ENCODE peak calls at places on chromosomes 3 and 15, in eight cellular contexts. F is NB4; J is naive thymus-derived CD4-positive, alpha-beta T cell; M is CD8-positive, alpha-beta memory T cell; E is tibial artery; I is heart left ventricle; G is fibroblast of mammary gland; Z is coronary artery. B is an unnamed sample.

GRCh38 chr15:60419752-60420151 is 22.0 kb upstream of the ANXA2 start:
- DNase-seq in Z (no peak), I (no peak), J (no peak), G (peak), E (no peak), F (no peak), M (no peak), B (no peak)

GRCh38 chr3:169659858-169660614 is 3.5 kb downstream of the MECOM start:
- DNase-seq in E (no peak), Z (no peak), G (no peak), M (no peak), J (no peak), F (no peak), I (no peak), B (no peak)

GRCh38 chr3:100436951-100437350 is 35.6 kb downstream of the LNP1 start:
- DNase-seq in F (no peak), Z (no peak), M (no peak), J (no peak), I (no peak), G (peak), E (no peak), B (no peak)

GRCh38 chr3:67093315-67093714 is 95.2 kb downstream of the KBTBD8 start:
- DNase-seq in E (no peak), Z (no peak), G (no peak), M (no peak), I (no peak), J (no peak), F (no peak), B (no peak)

GRCh38 chr3:177792363-177793030 is 595.2 kb upstream of the TBL1XR1 start:
- DNase-seq in I (no peak), J (no peak), E (no peak), G (no peak), F (no peak), Z (no peak), M (no peak), B (no peak)

GRCh38 chr15:67746450-67746849 is 78.9 kb upstream of the SKOR1 start:
- DNase-seq in F (no peak), J (peak), E (no peak), Z (no peak), G (no peak), M (no peak), I (no peak), B (no peak)

GRCh38 chr3:159800434-159801121 is 188.1 kb upstream of the IL12A start:
- DNase-seq in F (no peak), J (no peak), M (no peak), Z (no peak), G (no peak), I (no peak), E (no peak), B (no peak)

GRCh38 chr3:112003321-112004080 is 4.8 kb downstream of the TAGLN3 start:
- DNase-seq in Z (no peak), E (no peak), M (no peak), G (no peak), J (no peak), F (no peak), I (no peak), B (no peak)

GRCh38 chr15:90838066-90838465 is 30.3 kb upstream of the FURIN start:
- DNase-seq in F (no peak), M (peak), I (no peak), Z (no peak), E (no peak), G (no peak), J (peak), B (no peak)

GRCh38 chr15:37824717-37825382 is 109.6 kb upstream of the TMCO5A start:
- DNase-seq in M (no peak), G (peak), E (no peak), I (no peak), F (peak), J (no peak), Z (no peak), B (no peak)

GRCh38 chr3:86814321-86814720 is 176.6 kb downstream of the VGLL3 start:
- DNase-seq in M (no peak), Z (no peak), E (no peak), J (no peak), F (no peak), G (no peak), I (no peak), B (no peak)

GRCh38 chr3:4582634-4583033 is 89.5 kb downstream of the ITPR1 start:
- DNase-seq in J (no peak), M (no peak), I (no peak), Z (no peak), F (no peak), E (no peak), G (no peak), B (no peak)

GRCh38 chr15:25886498-25887140 is 23.5 kb upstream of the ATP10A start:
- DNase-seq in E (peak), I (no peak), G (no peak), Z (no peak), F (no peak), J (no peak), M (no peak), B (no peak)

GRCh38 chr3:30350011-30350410 is 256.4 kb upstream of the TGFBR2 start:
- DNase-seq in I (no peak), F (no peak), G (no peak), J (no peak), Z (no peak), M (no peak), E (no peak), B (no peak)

GRCh38 chr3:9396301-9396631 is 1.1 kb upstream of the SETD5 start:
- DNase-seq in Z (peak), G (peak), I (no peak), E (peak), F (peak), M (no peak), J (peak), B (peak)

DNA sequence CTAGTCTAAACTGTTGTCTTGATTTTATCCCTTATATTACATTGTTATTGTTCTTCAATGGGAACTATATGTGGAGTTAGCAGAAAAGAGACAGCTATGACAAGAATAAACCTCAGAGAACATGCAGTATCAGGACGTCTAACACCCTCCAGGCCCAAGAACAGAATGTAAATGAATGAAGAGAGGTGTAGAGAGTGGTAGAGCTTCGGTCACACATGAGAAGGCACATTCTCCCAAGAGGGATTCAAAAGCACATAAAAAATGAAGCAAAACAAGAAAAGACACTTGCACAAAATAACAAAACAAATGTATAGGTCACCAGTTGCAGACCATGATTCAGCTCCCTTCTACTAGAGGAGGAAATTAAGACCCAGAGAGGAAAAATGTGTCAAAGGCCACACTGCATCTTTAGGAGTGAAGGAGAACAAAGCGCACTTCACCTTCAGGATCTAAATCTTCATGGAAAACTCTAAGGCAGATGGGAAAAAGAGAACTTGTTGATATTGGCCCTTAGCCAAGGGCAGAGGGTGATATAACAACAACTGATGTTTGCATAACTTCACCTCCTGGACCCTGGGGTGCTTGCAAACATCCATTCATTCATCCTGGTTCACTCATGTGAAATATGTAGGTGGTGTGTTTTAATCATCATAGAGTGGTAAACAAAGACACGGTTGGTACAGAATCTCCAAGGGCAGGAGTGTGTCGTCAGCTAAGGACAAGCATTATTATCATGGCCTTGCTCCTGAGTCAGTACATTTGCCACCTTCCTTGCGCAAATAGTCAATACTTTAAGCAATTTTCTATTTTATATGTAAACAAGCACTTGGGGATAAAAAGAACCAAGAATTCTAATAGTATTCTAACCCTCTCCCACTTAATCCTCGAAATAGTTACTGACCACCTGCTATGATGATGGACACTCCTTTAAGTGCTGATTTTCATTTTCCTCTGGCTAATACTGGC is 8.8 kb downstream of the NEK10 start:
- DNase-seq in I (no peak), J (no peak), F (no peak), M (no peak), G (peak), Z (no peak), E (no peak), B (no peak)
- H3K4me3 ChIP-seq in I (no peak), J (no peak), F (no peak), M (no peak), G (no peak), Z (no peak), E (no peak), B (no peak)

GRCh38 chr3:128845695-128846491 is 33.5 kb upstream of the ACAD9 start:
- DNase-seq in M (peak), G (peak), F (peak), E (peak), I (peak), Z (peak), J (peak), B (peak)
- H3K4me3 ChIP-seq in M (peak), G (peak), F (peak), E (peak), I (peak), Z (peak), J (peak), B (peak)

DNA sequence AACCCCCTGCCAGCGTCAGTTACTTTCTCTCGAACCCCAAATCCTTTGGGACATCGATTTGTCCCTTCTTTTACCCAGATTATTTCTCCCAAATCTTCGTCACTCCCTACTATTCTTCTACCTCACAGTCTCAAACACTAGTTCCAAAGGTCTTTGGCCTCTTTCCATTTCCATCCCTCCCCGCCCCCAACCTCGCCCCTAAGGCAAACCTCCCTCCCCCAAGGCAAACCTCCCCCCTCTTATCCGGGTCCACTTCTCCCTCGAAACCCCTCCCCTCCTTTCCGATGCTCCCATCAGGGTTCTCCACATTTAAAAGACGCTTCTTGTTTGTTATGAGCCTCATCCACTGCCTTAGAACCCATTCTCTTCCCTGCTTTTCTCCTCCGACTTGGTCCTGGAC is 583 bp downstream of the EAF1 start:
- DNase-seq in G (no peak), F (no peak), E (no peak), M (no peak), J (no peak), Z (no peak), I (peak), B (no peak)
- H3K4me3 ChIP-seq in G (peak), F (peak), E (peak), M (peak), J (peak), Z (peak), I (peak), B (peak)

DNA sequence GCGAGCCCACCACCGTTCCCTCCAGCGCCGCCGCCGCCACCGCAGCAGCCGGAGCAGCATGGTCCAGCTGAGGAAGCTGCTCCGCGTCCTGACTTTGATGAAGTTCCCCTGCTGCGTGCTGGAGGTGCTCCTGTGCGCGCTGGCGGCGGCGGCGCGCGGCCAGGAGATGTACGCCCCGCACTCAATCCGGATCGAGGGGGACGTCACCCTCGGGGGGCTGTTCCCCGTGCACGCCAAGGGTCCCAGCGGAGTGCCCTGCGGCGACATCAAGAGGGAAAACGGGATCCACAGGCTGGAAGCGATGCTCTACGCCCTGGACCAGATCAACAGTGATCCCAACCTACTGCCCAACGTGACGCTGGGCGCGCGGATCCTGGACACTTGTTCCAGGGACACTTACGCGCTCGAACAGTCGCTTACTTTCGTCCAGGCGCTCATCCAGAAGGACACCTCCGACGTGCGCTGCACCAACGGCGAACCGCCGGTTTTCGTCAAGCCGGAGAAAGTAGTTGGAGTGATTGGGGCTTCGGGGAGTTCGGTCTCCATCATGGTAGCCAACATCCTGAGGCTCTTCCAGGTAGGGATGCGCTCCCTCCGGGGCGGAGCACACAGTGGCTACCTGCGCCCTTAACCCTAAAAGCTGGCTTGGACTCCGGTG is 545 bp downstream of the GRM7 start:
- DNase-seq in F (no peak), J (no peak), I (no peak), Z (no peak), G (no peak), M (no peak), E (no peak), B (no peak)
- H3K4me3 ChIP-seq in F (no peak), J (no peak), I (peak), Z (peak), G (no peak), M (no peak), E (peak), B (peak)

DNA sequence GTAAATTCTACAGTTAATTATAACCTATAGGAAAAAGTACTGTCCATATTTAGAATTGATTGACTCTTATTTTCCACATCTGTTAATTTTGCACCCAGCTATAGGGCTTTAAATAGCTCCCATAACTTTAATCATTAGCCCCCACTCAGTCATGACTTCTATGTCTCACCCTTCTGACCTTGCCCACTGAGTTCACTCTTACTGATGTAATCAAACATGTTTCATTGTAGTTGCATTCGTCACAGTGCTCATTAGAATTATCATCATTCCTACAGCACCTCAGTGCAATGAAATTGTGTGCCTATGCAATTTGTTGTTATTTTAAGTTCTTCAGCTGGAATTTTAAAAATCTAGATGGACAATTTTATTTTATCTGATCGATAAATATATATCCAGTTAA is 151.4 kb downstream of the TIGIT start:
- DNase-seq in I (no peak), Z (no peak), G (peak), F (no peak), M (no peak), J (no peak), E (no peak), B (no peak)
- H3K4me3 ChIP-seq in I (no peak), Z (no peak), G (no peak), F (no peak), M (no peak), J (no peak), E (no peak), B (no peak)

GRCh38 chr3:97010881-97011657 is 196.7 kb downstream of the EPHA6 start:
- DNase-seq in Z (no peak), J (no peak), M (no peak), F (no peak), I (no peak), G (no peak), E (no peak), B (no peak)

GRCh38 chr3:97009427-97010019 is 195.1 kb downstream of the EPHA6 start:
- DNase-seq in G (no peak), E (no peak), J (no peak), M (no peak), Z (no peak), F (no peak), I (no peak), B (no peak)
- H3K4me3 ChIP-seq in G (no peak), E (no peak), J (no peak), M (no peak), Z (no peak), F (no peak), I (no peak), B (no peak)

GRCh38 chr3:158165730-158166129 is 55.8 kb downstream of the RSRC1 start:
- DNase-seq in M (no peak), E (no peak), Z (no peak), I (no peak), F (no peak), G (peak), J (no peak), B (no peak)

GRCh38 chr3:158166223-158166622 is 56.3 kb downstream of the RSRC1 start:
- DNase-seq in F (no peak), M (no peak), E (no peak), J (no peak), Z (no peak), I (no peak), G (peak), B (no peak)

GRCh38 chr3:158167737-158168469 is 58.0 kb downstream of the RSRC1 start:
- DNase-seq in M (no peak), Z (no peak), F (peak), E (no peak), I (no peak), G (peak), J (no peak), B (no peak)

GRCh38 chr3:158168996-158169573 is 59.2 kb downstream of the RSRC1 start:
- DNase-seq in Z (no peak), J (no peak), E (no peak), F (peak), G (no peak), I (no peak), M (no peak), B (no peak)
- H3K4me3 ChIP-seq in Z (no peak), J (no peak), E (no peak), F (no peak), G (no peak), I (no peak), M (no peak), B (no peak)

GRCh38 chr3:171175840-171176239 is 149.3 kb upstream of the SLC2A2 start:
- DNase-seq in F (no peak), I (no peak), J (no peak), E (no peak), G (peak), M (no peak), Z (no peak), B (no peak)
- H3K4me3 ChIP-seq in F (no peak), I (peak), J (no peak), E (peak), G (no peak), M (no peak), Z (peak), B (peak)

GRCh38 chr15:92909131-92909781 is 9.1 kb downstream of the CHD2 start:
- DNase-seq in Z (peak), G (no peak), I (no peak), J (no peak), M (no peak), F (no peak), E (no peak), B (no peak)
- H3K4me3 ChIP-seq in Z (peak), G (no peak), I (no peak), J (no peak), M (no peak), F (no peak), E (no peak), B (peak)

GRCh38 chr3:188659444-188660100 is 505.6 kb downstream of the LPP start:
- DNase-seq in G (peak), M (no peak), E (no peak), I (no peak), Z (no peak), J (no peak), F (no peak), B (no peak)

GRCh38 chr3:188662214-188662613 is 508.3 kb downstream of the LPP start:
- DNase-seq in J (no peak), G (no peak), M (no peak), F (no peak), I (no peak), E (no peak), Z (no peak), B (no peak)

GRCh38 chr3:188656196-188656982 is 502.4 kb downstream of the LPP start:
- DNase-seq in E (no peak), F (no peak), G (peak), J (no peak), M (no peak), I (no peak), Z (no peak), B (peak)

GRCh38 chr3:188661801-188662200 is 507.8 kb downstream of the LPP start:
- DNase-seq in I (no peak), M (no peak), F (no peak), E (no peak), Z (no peak), G (no peak), J (no peak), B (no peak)

DNA sequence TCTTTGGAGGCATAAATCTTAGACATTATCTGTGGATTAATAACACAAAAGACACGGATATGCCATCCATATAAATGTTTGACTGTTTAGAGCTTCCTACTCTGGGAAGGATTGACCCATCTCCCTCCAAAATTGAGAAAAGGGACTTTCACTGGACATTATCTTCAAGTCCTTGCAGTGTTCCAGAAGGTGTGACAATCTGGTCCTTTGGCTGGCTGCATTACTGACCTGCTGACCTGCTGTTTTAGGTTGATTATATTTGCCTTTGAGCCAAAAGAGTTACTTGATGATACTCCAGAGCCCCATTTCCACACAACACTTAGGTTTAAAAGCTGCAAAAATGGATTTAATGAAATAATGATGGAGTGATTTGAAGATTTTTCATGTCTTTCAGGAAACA is 504.6 kb downstream of the LPP start:
- DNase-seq in Z (no peak), G (no peak), J (no peak), I (no peak), M (no peak), F (no peak), E (no peak), B (no peak)
- H3K4me3 ChIP-seq in Z (no peak), G (no peak), J (no peak), I (no peak), M (no peak), F (no peak), E (no peak), B (no peak)